ENCODE peak calls at places on chromosomes 2 and 18, in five cellular contexts. One of them, this sample, is unnamed. For H3K36me3, the result is how much of the 10 kb centered on the place peaks cover.

GRCh38 chr2:214796901-214797300 is 12.6 kb downstream of the BARD1 start:
- DNase-seq in CD8-positive, alpha-beta memory T cell: no peak
- DNase-seq in mesenchymal stem cell: no peak
- DNase-seq in sigmoid colon: no peak
- DNase-seq in naive thymus-derived CD4-positive, alpha-beta T cell: no peak
- DNase-seq in this sample: no peak

GRCh38 chr2:190972213-190972612 is 41.8 kb downstream of the STAT1 start:
- DNase-seq in CD8-positive, alpha-beta memory T cell: no peak
- DNase-seq in mesenchymal stem cell: no peak
- DNase-seq in sigmoid colon: no peak
- DNase-seq in naive thymus-derived CD4-positive, alpha-beta T cell: no peak
- DNase-seq in this sample: no peak

GRCh38 chr2:105576440-105577241 is 168.1 kb upstream of the NCK2 start:
- DNase-seq in CD8-positive, alpha-beta memory T cell: no peak
- DNase-seq in mesenchymal stem cell: peak
- DNase-seq in sigmoid colon: no peak
- DNase-seq in naive thymus-derived CD4-positive, alpha-beta T cell: no peak
- DNase-seq in this sample: peak

GRCh38 chr2:101736233-101736632 is 38.7 kb downstream of the MAP4K4 start:
- DNase-seq in CD8-positive, alpha-beta memory T cell: no peak
- DNase-seq in mesenchymal stem cell: no peak
- DNase-seq in sigmoid colon: no peak
- DNase-seq in naive thymus-derived CD4-positive, alpha-beta T cell: no peak
- DNase-seq in this sample: no peak

GRCh38 chr2:127546797-127547196 is 11.3 kb downstream of the MYO7B start:
- DNase-seq in CD8-positive, alpha-beta memory T cell: no peak
- DNase-seq in mesenchymal stem cell: no peak
- DNase-seq in sigmoid colon: no peak
- DNase-seq in naive thymus-derived CD4-positive, alpha-beta T cell: no peak
- DNase-seq in this sample: no peak

GRCh38 chr2:230693411-230693810 is 19.2 kb upstream of the CAB39 start:
- DNase-seq in CD8-positive, alpha-beta memory T cell: no peak
- DNase-seq in mesenchymal stem cell: no peak
- DNase-seq in sigmoid colon: no peak
- DNase-seq in naive thymus-derived CD4-positive, alpha-beta T cell: no peak
- DNase-seq in this sample: no peak

GRCh38 chr18:33708876-33709275 is 130.9 kb downstream of the ASXL3 start:
- DNase-seq in CD8-positive, alpha-beta memory T cell: no peak
- DNase-seq in mesenchymal stem cell: no peak
- DNase-seq in sigmoid colon: no peak
- DNase-seq in naive thymus-derived CD4-positive, alpha-beta T cell: no peak
- DNase-seq in this sample: no peak

GRCh38 chr18:23812566-23813440 is 123.5 kb downstream of the LAMA3 start:
- DNase-seq in CD8-positive, alpha-beta memory T cell: no peak
- DNase-seq in mesenchymal stem cell: peak
- DNase-seq in sigmoid colon: no peak
- DNase-seq in naive thymus-derived CD4-positive, alpha-beta T cell: no peak
- DNase-seq in this sample: peak

GRCh38 chr18:42052137-42052708 is 97.2 kb downstream of the PIK3C3 start:
- DNase-seq in CD8-positive, alpha-beta memory T cell: no peak
- DNase-seq in mesenchymal stem cell: peak
- DNase-seq in sigmoid colon: no peak
- DNase-seq in naive thymus-derived CD4-positive, alpha-beta T cell: no peak
- DNase-seq in this sample: peak

GRCh38 chr2:216118474-216118873 is 9.3 kb downstream of the XRCC5 start:
- DNase-seq in CD8-positive, alpha-beta memory T cell: no peak
- DNase-seq in mesenchymal stem cell: peak
- DNase-seq in sigmoid colon: no peak
- DNase-seq in naive thymus-derived CD4-positive, alpha-beta T cell: no peak
- DNase-seq in this sample: no peak

GRCh38 chr2:225454412-225454811 is 54.9 kb downstream of the NYAP2 start:
- DNase-seq in CD8-positive, alpha-beta memory T cell: no peak
- DNase-seq in mesenchymal stem cell: no peak
- DNase-seq in sigmoid colon: no peak
- DNase-seq in naive thymus-derived CD4-positive, alpha-beta T cell: no peak
- DNase-seq in this sample: peak

GRCh38 chr18:22168360-22168921 is 948 bp upstream of the GATA6 start:
- DNase-seq in CD8-positive, alpha-beta memory T cell: peak
- DNase-seq in mesenchymal stem cell: peak
- DNase-seq in sigmoid colon: no peak
- DNase-seq in naive thymus-derived CD4-positive, alpha-beta T cell: no peak
- DNase-seq in this sample: peak

GRCh38 chr18:9914334-9914583 is 443 bp downstream of the VAPA start:
- DNase-seq in CD8-positive, alpha-beta memory T cell: no peak
- DNase-seq in mesenchymal stem cell: no peak
- DNase-seq in sigmoid colon: no peak
- DNase-seq in naive thymus-derived CD4-positive, alpha-beta T cell: no peak
- DNase-seq in this sample: no peak

GRCh38 chr2:240588006-240588655 is 1.6 kb downstream of the CAPN10 start:
- DNase-seq in CD8-positive, alpha-beta memory T cell: no peak
- DNase-seq in mesenchymal stem cell: no peak
- DNase-seq in sigmoid colon: peak
- DNase-seq in naive thymus-derived CD4-positive, alpha-beta T cell: no peak
- DNase-seq in this sample: no peak

GRCh38 chr2:144548532-144549191 is 28.7 kb upstream of the ZEB2 start:
- DNase-seq in CD8-positive, alpha-beta memory T cell: no peak
- DNase-seq in mesenchymal stem cell: no peak
- DNase-seq in sigmoid colon: no peak
- DNase-seq in naive thymus-derived CD4-positive, alpha-beta T cell: no peak
- DNase-seq in this sample: peak

GRCh38 chr2:134460583-134460998 is 206.7 kb downstream of the MGAT5 start:
- DNase-seq in CD8-positive, alpha-beta memory T cell: no peak
- DNase-seq in mesenchymal stem cell: peak
- DNase-seq in sigmoid colon: no peak
- DNase-seq in naive thymus-derived CD4-positive, alpha-beta T cell: no peak
- DNase-seq in this sample: peak

GRCh38 chr18:73717570-73717969 is 430.1 kb downstream of the FBXO15 start:
- DNase-seq in CD8-positive, alpha-beta memory T cell: no peak
- DNase-seq in mesenchymal stem cell: peak
- DNase-seq in sigmoid colon: no peak
- DNase-seq in naive thymus-derived CD4-positive, alpha-beta T cell: no peak
- DNase-seq in this sample: peak

GRCh38 chr18:75003089-75003488 is 205.8 kb downstream of the PTGR3 start:
- DNase-seq in CD8-positive, alpha-beta memory T cell: no peak
- DNase-seq in mesenchymal stem cell: peak
- DNase-seq in sigmoid colon: no peak
- DNase-seq in naive thymus-derived CD4-positive, alpha-beta T cell: no peak
- DNase-seq in this sample: no peak

GRCh38 chr2:206127656-206128055 is 31.6 kb downstream of the NDUFS1 start:
- DNase-seq in CD8-positive, alpha-beta memory T cell: no peak
- DNase-seq in mesenchymal stem cell: no peak
- DNase-seq in sigmoid colon: no peak
- DNase-seq in naive thymus-derived CD4-positive, alpha-beta T cell: no peak
- DNase-seq in this sample: no peak

GRCh38 chr2:206125914-206126313 is 33.3 kb downstream of the NDUFS1 start:
- DNase-seq in CD8-positive, alpha-beta memory T cell: no peak
- DNase-seq in mesenchymal stem cell: no peak
- DNase-seq in sigmoid colon: no peak
- DNase-seq in naive thymus-derived CD4-positive, alpha-beta T cell: no peak
- DNase-seq in this sample: no peak
- H3K36me3 ChIP-seq in CD8-positive, alpha-beta memory T cell: under half
- H3K36me3 ChIP-seq in mesenchymal stem cell: half or more
- H3K36me3 ChIP-seq in sigmoid colon: half or more
- H3K36me3 ChIP-seq in naive thymus-derived CD4-positive, alpha-beta T cell: half or more
- H3K36me3 ChIP-seq in this sample: half or more

GRCh38 chr2:15471606-15472005 is 89.5 kb downstream of the NBAS start:
- DNase-seq in CD8-positive, alpha-beta memory T cell: no peak
- DNase-seq in mesenchymal stem cell: no peak
- DNase-seq in sigmoid colon: no peak
- DNase-seq in naive thymus-derived CD4-positive, alpha-beta T cell: no peak
- DNase-seq in this sample: no peak
- H3K36me3 ChIP-seq in CD8-positive, alpha-beta memory T cell: under half
- H3K36me3 ChIP-seq in mesenchymal stem cell: half or more
- H3K36me3 ChIP-seq in sigmoid colon: half or more
- H3K36me3 ChIP-seq in naive thymus-derived CD4-positive, alpha-beta T cell: half or more
- H3K36me3 ChIP-seq in this sample: under half

GRCh38 chr18:12328179-12328823 is 20.3 kb downstream of the TUBB6 start:
- DNase-seq in CD8-positive, alpha-beta memory T cell: no peak
- DNase-seq in mesenchymal stem cell: no peak
- DNase-seq in sigmoid colon: peak
- DNase-seq in naive thymus-derived CD4-positive, alpha-beta T cell: no peak
- DNase-seq in this sample: no peak
- H3K36me3 ChIP-seq in CD8-positive, alpha-beta memory T cell: under half
- H3K36me3 ChIP-seq in mesenchymal stem cell: half or more
- H3K36me3 ChIP-seq in sigmoid colon: half or more
- H3K36me3 ChIP-seq in naive thymus-derived CD4-positive, alpha-beta T cell: under half
- H3K36me3 ChIP-seq in this sample: half or more

DNA sequence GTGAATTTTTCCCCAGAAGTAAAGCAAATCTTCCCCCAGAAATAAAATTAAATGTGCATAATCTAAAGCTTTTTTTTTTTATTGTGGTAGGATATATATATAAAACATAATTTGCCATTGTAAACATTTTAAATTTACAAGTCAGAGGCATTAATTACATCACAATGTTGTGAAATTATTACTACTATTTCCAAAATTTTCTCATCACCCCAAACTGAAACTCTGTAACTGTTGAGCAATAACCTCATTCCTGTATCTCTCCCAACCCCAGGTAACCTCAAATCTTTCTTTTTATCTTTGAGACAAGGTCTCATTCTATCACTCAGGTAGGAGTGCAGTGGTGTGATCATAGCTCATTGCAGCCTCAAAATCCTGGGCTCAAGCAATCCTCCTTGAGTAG is 11.2 kb downstream of the MRPL19 start:
- DNase-seq in CD8-positive, alpha-beta memory T cell: no peak
- DNase-seq in mesenchymal stem cell: no peak
- DNase-seq in sigmoid colon: no peak
- DNase-seq in naive thymus-derived CD4-positive, alpha-beta T cell: no peak
- DNase-seq in this sample: no peak
- H3K36me3 ChIP-seq in CD8-positive, alpha-beta memory T cell: under half
- H3K36me3 ChIP-seq in mesenchymal stem cell: half or more
- H3K36me3 ChIP-seq in sigmoid colon: half or more
- H3K36me3 ChIP-seq in naive thymus-derived CD4-positive, alpha-beta T cell: half or more
- H3K36me3 ChIP-seq in this sample: half or more

GRCh38 chr2:46909153-46909552 is 6.5 kb downstream of the MCFD2 start:
- DNase-seq in CD8-positive, alpha-beta memory T cell: no peak
- DNase-seq in mesenchymal stem cell: no peak
- DNase-seq in sigmoid colon: no peak
- DNase-seq in naive thymus-derived CD4-positive, alpha-beta T cell: no peak
- DNase-seq in this sample: no peak
- H3K36me3 ChIP-seq in CD8-positive, alpha-beta memory T cell: under half
- H3K36me3 ChIP-seq in mesenchymal stem cell: half or more
- H3K36me3 ChIP-seq in sigmoid colon: half or more
- H3K36me3 ChIP-seq in naive thymus-derived CD4-positive, alpha-beta T cell: half or more
- H3K36me3 ChIP-seq in this sample: under half

DNA sequence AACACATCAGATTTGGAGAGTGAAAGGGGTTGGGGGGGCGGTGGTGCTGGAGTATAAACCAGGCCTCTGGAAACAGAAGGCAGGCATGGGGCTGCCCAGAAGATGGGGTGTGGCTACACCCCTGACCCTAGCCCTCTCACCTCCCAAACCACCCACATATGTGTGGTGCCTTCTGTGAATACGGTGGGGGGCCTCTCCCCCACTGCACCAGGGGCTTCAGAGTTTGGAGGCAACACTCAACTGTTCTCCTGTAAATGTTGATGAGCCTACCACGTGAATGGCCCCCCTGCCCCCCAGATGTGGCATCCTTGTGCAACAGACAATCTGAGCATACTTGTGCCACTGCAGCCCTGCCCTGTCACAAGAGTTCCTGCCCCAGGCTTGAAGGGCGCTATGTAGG is 19.5 kb downstream of the FBXO41 start:
- DNase-seq in CD8-positive, alpha-beta memory T cell: no peak
- DNase-seq in mesenchymal stem cell: no peak
- DNase-seq in sigmoid colon: no peak
- DNase-seq in naive thymus-derived CD4-positive, alpha-beta T cell: no peak
- DNase-seq in this sample: no peak
- H3K36me3 ChIP-seq in CD8-positive, alpha-beta memory T cell: under half
- H3K36me3 ChIP-seq in mesenchymal stem cell: under half
- H3K36me3 ChIP-seq in sigmoid colon: under half
- H3K36me3 ChIP-seq in naive thymus-derived CD4-positive, alpha-beta T cell: under half
- H3K36me3 ChIP-seq in this sample: under half

GRCh38 chr2:38571186-38571585 is 31.5 kb downstream of the HNRNPLL start:
- DNase-seq in CD8-positive, alpha-beta memory T cell: no peak
- DNase-seq in mesenchymal stem cell: no peak
- DNase-seq in sigmoid colon: no peak
- DNase-seq in naive thymus-derived CD4-positive, alpha-beta T cell: no peak
- DNase-seq in this sample: no peak

GRCh38 chr2:38565333-38565732 is 37.4 kb downstream of the HNRNPLL start:
- DNase-seq in CD8-positive, alpha-beta memory T cell: no peak
- DNase-seq in mesenchymal stem cell: no peak
- DNase-seq in sigmoid colon: no peak
- DNase-seq in naive thymus-derived CD4-positive, alpha-beta T cell: no peak
- DNase-seq in this sample: no peak

GRCh38 chr2:38572167-38572566 is 30.6 kb downstream of the HNRNPLL start:
- DNase-seq in CD8-positive, alpha-beta memory T cell: no peak
- DNase-seq in mesenchymal stem cell: peak
- DNase-seq in sigmoid colon: no peak
- DNase-seq in naive thymus-derived CD4-positive, alpha-beta T cell: no peak
- DNase-seq in this sample: peak

GRCh38 chr2:38574278-38574677 is 28.4 kb downstream of the HNRNPLL start:
- DNase-seq in CD8-positive, alpha-beta memory T cell: no peak
- DNase-seq in mesenchymal stem cell: no peak
- DNase-seq in sigmoid colon: no peak
- DNase-seq in naive thymus-derived CD4-positive, alpha-beta T cell: no peak
- DNase-seq in this sample: no peak

GRCh38 chr2:38568724-38569478 is 33.8 kb downstream of the HNRNPLL start:
- DNase-seq in CD8-positive, alpha-beta memory T cell: no peak
- DNase-seq in mesenchymal stem cell: no peak
- DNase-seq in sigmoid colon: no peak
- DNase-seq in naive thymus-derived CD4-positive, alpha-beta T cell: no peak
- DNase-seq in this sample: no peak
- H3K36me3 ChIP-seq in CD8-positive, alpha-beta memory T cell: under half
- H3K36me3 ChIP-seq in mesenchymal stem cell: half or more
- H3K36me3 ChIP-seq in sigmoid colon: half or more
- H3K36me3 ChIP-seq in naive thymus-derived CD4-positive, alpha-beta T cell: under half
- H3K36me3 ChIP-seq in this sample: half or more

GRCh38 chr18:48535956-48536355 is 2.9 kb upstream of the CTIF start:
- DNase-seq in CD8-positive, alpha-beta memory T cell: no peak
- DNase-seq in mesenchymal stem cell: no peak
- DNase-seq in sigmoid colon: no peak
- DNase-seq in naive thymus-derived CD4-positive, alpha-beta T cell: no peak
- DNase-seq in this sample: no peak
- H3K36me3 ChIP-seq in CD8-positive, alpha-beta memory T cell: under half
- H3K36me3 ChIP-seq in mesenchymal stem cell: under half
- H3K36me3 ChIP-seq in sigmoid colon: under half
- H3K36me3 ChIP-seq in naive thymus-derived CD4-positive, alpha-beta T cell: under half
- H3K36me3 ChIP-seq in this sample: under half

DNA sequence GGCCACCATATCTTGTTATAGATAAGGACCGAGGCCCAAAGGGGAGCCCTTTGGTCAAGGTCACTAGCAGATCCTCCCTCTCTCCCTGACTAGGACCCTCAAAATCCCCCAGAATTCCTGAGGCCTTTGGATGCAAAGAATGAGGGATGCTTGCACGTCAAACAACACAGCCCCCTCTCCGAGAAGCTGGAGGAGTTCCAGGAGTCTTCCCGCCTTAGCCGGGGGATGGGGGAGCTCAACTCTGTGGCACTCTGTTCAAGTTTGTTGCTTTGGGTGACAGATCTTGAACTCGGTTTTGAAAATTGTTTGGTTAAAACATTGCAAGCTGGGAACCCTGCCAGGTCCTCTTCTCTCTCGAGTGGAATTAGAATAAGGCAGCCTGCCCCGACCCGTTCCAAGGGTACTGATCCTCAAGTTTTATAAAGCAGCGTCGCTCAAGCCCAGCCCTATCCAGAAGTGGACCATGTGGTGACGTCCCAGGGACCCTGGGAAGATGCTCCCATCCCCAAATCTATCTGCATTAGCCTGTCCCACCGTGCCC is 244.1 kb downstream of the LOXHD1 start:
- DNase-seq in CD8-positive, alpha-beta memory T cell: no peak
- DNase-seq in mesenchymal stem cell: no peak
- DNase-seq in sigmoid colon: no peak
- DNase-seq in naive thymus-derived CD4-positive, alpha-beta T cell: no peak
- DNase-seq in this sample: no peak
- H3K36me3 ChIP-seq in CD8-positive, alpha-beta memory T cell: under half
- H3K36me3 ChIP-seq in mesenchymal stem cell: under half
- H3K36me3 ChIP-seq in sigmoid colon: under half
- H3K36me3 ChIP-seq in naive thymus-derived CD4-positive, alpha-beta T cell: under half
- H3K36me3 ChIP-seq in this sample: under half